ENCODE peak calls at places on chromosome 5, in six cellular contexts. One of them, this sample, is unnamed.

GRCh38 chr5:180090769-180091546 is 19.4 kb upstream of the RNF130 start:
- DNase-seq in neuronal stem cell: no peak
- DNase-seq in mesenchymal stem cell: peak; percentile 50
- DNase-seq in IMR-90: peak; percentile 14
- DNase-seq in H1: no peak
- DNase-seq in trophoblast cell: peak; percentile 16
- DNase-seq in this sample: peak; percentile 93

GRCh38 chr5:175624362-175624761 is 33.5 kb upstream of the HRH2 start:
- DNase-seq in neuronal stem cell: no peak
- DNase-seq in mesenchymal stem cell: no peak
- DNase-seq in IMR-90: no peak
- DNase-seq in H1: no peak
- DNase-seq in trophoblast cell: no peak
- DNase-seq in this sample: no peak

GRCh38 chr5:81506900-81507588 is 113.1 kb upstream of the ACOT12 start:
- DNase-seq in neuronal stem cell: peak; percentile 24
- DNase-seq in mesenchymal stem cell: peak; percentile 92
- DNase-seq in IMR-90: peak; percentile 93
- DNase-seq in H1: peak; percentile 9
- DNase-seq in trophoblast cell: peak; percentile 79
- DNase-seq in this sample: peak; percentile 81

GRCh38 chr5:72156921-72157320 is 49.6 kb downstream of the MAP1B start:
- DNase-seq in neuronal stem cell: no peak
- DNase-seq in mesenchymal stem cell: peak; percentile 92
- DNase-seq in IMR-90: peak; percentile 98
- DNase-seq in H1: no peak
- DNase-seq in trophoblast cell: no peak
- DNase-seq in this sample: no peak

GRCh38 chr5:35003018-35003957 is 44.5 kb downstream of the AGXT2 start:
- DNase-seq in neuronal stem cell: peak; percentile 65
- DNase-seq in mesenchymal stem cell: peak; percentile 67
- DNase-seq in IMR-90: peak; percentile 46
- DNase-seq in H1: no peak
- DNase-seq in trophoblast cell: peak; percentile 95
- DNase-seq in this sample: peak; percentile 72

GRCh38 chr5:35129921-35130485 is 82.3 kb upstream of the AGXT2 start:
- DNase-seq in neuronal stem cell: no peak
- DNase-seq in mesenchymal stem cell: peak; percentile 19
- DNase-seq in IMR-90: peak; percentile 65
- DNase-seq in H1: no peak
- DNase-seq in trophoblast cell: peak; percentile 64
- DNase-seq in this sample: no peak

GRCh38 chr5:169442354-169443248 is 141.0 kb upstream of the SPDL1 start:
- DNase-seq in neuronal stem cell: no peak
- DNase-seq in mesenchymal stem cell: peak; percentile 19
- DNase-seq in IMR-90: no peak
- DNase-seq in H1: no peak
- DNase-seq in trophoblast cell: no peak
- DNase-seq in this sample: no peak

GRCh38 chr5:146409081-146409671 is 38.0 kb upstream of the TCERG1 start:
- DNase-seq in neuronal stem cell: peak; percentile 9
- DNase-seq in mesenchymal stem cell: no peak
- DNase-seq in IMR-90: peak; percentile 26
- DNase-seq in H1: no peak
- DNase-seq in trophoblast cell: no peak
- DNase-seq in this sample: peak; percentile 18

GRCh38 chr5:84228266-84228665 is 156.4 kb downstream of the EDIL3 start:
- DNase-seq in neuronal stem cell: no peak
- DNase-seq in mesenchymal stem cell: peak; percentile 41
- DNase-seq in IMR-90: peak; percentile 9
- DNase-seq in H1: no peak
- DNase-seq in trophoblast cell: no peak
- DNase-seq in this sample: no peak

GRCh38 chr5:175254155-175254554 is 189.8 kb downstream of the DRD1 start:
- DNase-seq in neuronal stem cell: no peak
- DNase-seq in mesenchymal stem cell: no peak
- DNase-seq in IMR-90: peak; percentile 42
- DNase-seq in H1: no peak
- DNase-seq in trophoblast cell: no peak
- DNase-seq in this sample: no peak

GRCh38 chr5:22835630-22836029 is 17.5 kb downstream of the CDH12 start:
- DNase-seq in neuronal stem cell: peak; percentile 4
- DNase-seq in mesenchymal stem cell: no peak
- DNase-seq in IMR-90: no peak
- DNase-seq in H1: no peak
- DNase-seq in trophoblast cell: no peak
- DNase-seq in this sample: no peak

GRCh38 chr5:80967500-80968181 is 7.5 kb downstream of the RASGRF2 start:
- DNase-seq in neuronal stem cell: no peak
- DNase-seq in mesenchymal stem cell: peak; percentile 95
- DNase-seq in IMR-90: peak; percentile 93
- DNase-seq in H1: no peak
- DNase-seq in trophoblast cell: peak; percentile 48
- DNase-seq in this sample: no peak

GRCh38 chr5:135072357-135073247 is 38.6 kb upstream of the PITX1 start:
- DNase-seq in neuronal stem cell: no peak
- DNase-seq in mesenchymal stem cell: no peak
- DNase-seq in IMR-90: no peak
- DNase-seq in H1: peak; percentile 33
- DNase-seq in trophoblast cell: peak; percentile 93
- DNase-seq in this sample: peak; percentile 66

GRCh38 chr5:149561848-149562247 is 10.6 kb upstream of the CSNK1A1 start:
- DNase-seq in neuronal stem cell: no peak
- DNase-seq in mesenchymal stem cell: peak; percentile 97
- DNase-seq in IMR-90: peak; percentile 98
- DNase-seq in H1: no peak
- DNase-seq in trophoblast cell: peak; percentile 58
- DNase-seq in this sample: peak; percentile 94

GRCh38 chr5:159763564-159763963 is 152.7 kb upstream of the ADRA1B start:
- DNase-seq in neuronal stem cell: no peak
- DNase-seq in mesenchymal stem cell: no peak
- DNase-seq in IMR-90: no peak
- DNase-seq in H1: no peak
- DNase-seq in trophoblast cell: peak; percentile 42
- DNase-seq in this sample: no peak

GRCh38 chr5:89268460-89268859 is 385.5 kb upstream of the MEF2C start:
- DNase-seq in neuronal stem cell: no peak
- DNase-seq in mesenchymal stem cell: no peak
- DNase-seq in IMR-90: no peak
- DNase-seq in H1: no peak
- DNase-seq in trophoblast cell: no peak
- DNase-seq in this sample: no peak

GRCh38 chr5:158026248-158027031 is 167.5 kb upstream of the CLINT1 start:
- DNase-seq in neuronal stem cell: no peak
- DNase-seq in mesenchymal stem cell: no peak
- DNase-seq in IMR-90: no peak
- DNase-seq in H1: no peak
- DNase-seq in trophoblast cell: no peak
- DNase-seq in this sample: no peak

GRCh38 chr5:77032635-77033034 is 2.4 kb downstream of the AGGF1 start:
- DNase-seq in neuronal stem cell: no peak
- DNase-seq in mesenchymal stem cell: no peak
- DNase-seq in IMR-90: no peak
- DNase-seq in H1: no peak
- DNase-seq in trophoblast cell: peak; percentile 4
- DNase-seq in this sample: no peak

GRCh38 chr5:65027149-65027548 is 258.4 kb downstream of the CWC27 start:
- DNase-seq in neuronal stem cell: no peak
- DNase-seq in mesenchymal stem cell: no peak
- DNase-seq in IMR-90: no peak
- DNase-seq in H1: no peak
- DNase-seq in trophoblast cell: no peak
- DNase-seq in this sample: no peak

GRCh38 chr5:90264930-90265857 is 144.4 kb downstream of the CETN3 start:
- DNase-seq in neuronal stem cell: peak; percentile 49
- DNase-seq in mesenchymal stem cell: peak; percentile 72
- DNase-seq in IMR-90: peak; percentile 61
- DNase-seq in H1: peak; percentile 25
- DNase-seq in trophoblast cell: peak; percentile 81
- DNase-seq in this sample: peak; percentile 69

GRCh38 chr5:128536229-128536860 is 1.7 kb downstream of the FBN2 start:
- DNase-seq in neuronal stem cell: peak; percentile 52
- DNase-seq in mesenchymal stem cell: peak; percentile 37
- DNase-seq in IMR-90: peak; percentile 17
- DNase-seq in H1: no peak
- DNase-seq in trophoblast cell: peak; percentile 36
- DNase-seq in this sample: peak; percentile 77

GRCh38 chr5:128534729-128535128 is 3.3 kb downstream of the FBN2 start:
- DNase-seq in neuronal stem cell: peak; percentile 15
- DNase-seq in mesenchymal stem cell: peak; percentile 26
- DNase-seq in IMR-90: peak; percentile 36
- DNase-seq in H1: no peak
- DNase-seq in trophoblast cell: peak; percentile 92
- DNase-seq in this sample: peak; percentile 69

GRCh38 chr5:128537306-128537998 is 593 bp downstream of the FBN2 start:
- DNase-seq in neuronal stem cell: peak; percentile 56
- DNase-seq in mesenchymal stem cell: peak; percentile 74
- DNase-seq in IMR-90: peak; percentile 55
- DNase-seq in H1: no peak
- DNase-seq in trophoblast cell: peak; percentile 63
- DNase-seq in this sample: peak; percentile 67

GRCh38 chr5:128536861-128537305 is 1.2 kb downstream of the FBN2 start:
- DNase-seq in neuronal stem cell: peak; percentile 32
- DNase-seq in mesenchymal stem cell: peak; percentile 39
- DNase-seq in IMR-90: peak; percentile 30
- DNase-seq in H1: no peak
- DNase-seq in trophoblast cell: peak; percentile 47
- DNase-seq in this sample: peak; percentile 85

DNA sequence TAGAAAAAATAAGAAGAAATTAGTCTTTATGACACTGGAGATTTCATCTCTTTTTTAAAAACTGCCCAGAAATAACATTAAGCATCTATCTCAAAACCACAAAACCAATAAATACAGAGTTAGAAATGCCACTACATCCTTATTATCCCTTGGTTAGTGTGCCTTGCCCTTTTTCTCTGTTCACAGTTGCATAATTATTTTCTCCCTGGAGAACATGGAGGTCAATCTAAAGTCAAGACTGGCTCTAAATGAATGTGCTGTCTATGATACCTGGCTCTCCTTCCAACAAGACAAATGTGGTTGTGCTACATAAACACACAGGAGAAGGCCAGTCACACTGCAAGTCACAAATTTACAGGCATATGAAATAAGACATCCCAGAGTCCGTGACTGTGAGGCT is 2.8 kb downstream of the FBN2 start:
- DNase-seq in neuronal stem cell: no peak
- DNase-seq in mesenchymal stem cell: no peak
- DNase-seq in IMR-90: no peak
- DNase-seq in H1: no peak
- DNase-seq in trophoblast cell: no peak
- DNase-seq in this sample: no peak
- H3K4me3 ChIP-seq in neuronal stem cell: peak overlapping the region; percentile 83
- H3K4me3 ChIP-seq in mesenchymal stem cell: no peak overlapping the region
- H3K4me3 ChIP-seq in IMR-90: peak overlapping the region; percentile 22
- H3K4me3 ChIP-seq in H1: no peak overlapping the region
- H3K4me3 ChIP-seq in trophoblast cell: no peak overlapping the region
- H3K4me3 ChIP-seq in this sample: no peak overlapping the region

DNA sequence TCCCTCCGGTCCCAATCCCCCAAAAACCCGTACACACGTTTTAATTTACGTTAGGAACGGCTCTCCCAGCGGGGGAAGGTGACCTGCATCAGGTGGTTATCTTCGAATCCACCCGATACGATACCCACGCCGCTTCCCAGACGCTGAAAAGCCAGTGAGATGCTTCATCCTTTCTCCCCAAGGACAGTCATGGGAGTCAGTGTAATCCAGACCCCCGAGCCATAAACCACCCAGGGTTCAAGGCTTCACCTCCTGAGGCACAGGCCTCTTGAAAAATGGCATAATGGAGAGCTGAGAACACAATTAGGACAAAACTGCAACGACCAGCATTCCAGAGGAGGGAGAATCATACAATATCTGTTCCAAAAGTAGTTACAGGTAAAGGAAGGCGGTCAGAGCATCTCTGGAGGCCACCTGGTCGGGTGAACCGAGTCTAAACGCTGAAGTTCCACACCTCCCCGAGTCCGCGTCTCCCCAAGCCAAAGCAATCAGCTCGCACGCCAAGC is 841 bp downstream of the FAM169A start:
- DNase-seq in neuronal stem cell: no peak
- DNase-seq in mesenchymal stem cell: no peak
- DNase-seq in IMR-90: no peak
- DNase-seq in H1: no peak
- DNase-seq in trophoblast cell: peak; percentile 23
- DNase-seq in this sample: no peak
- H2AK5ac ChIP-seq in neuronal stem cell: peak overlapping the region; percentile 77
- H2AK5ac ChIP-seq in mesenchymal stem cell: no peak overlapping the region
- H2AK5ac ChIP-seq in IMR-90: no peak overlapping the region
- H2AK5ac ChIP-seq in H1: peak overlapping the region; percentile 65
- H2AK5ac ChIP-seq in trophoblast cell: peak overlapping the region; percentile 66
- H2AK5ac ChIP-seq in this sample: peak overlapping the region; percentile 47

GRCh38 chr5:139692605-139693340 is 44.6 kb downstream of the CXXC5 start:
- DNase-seq in neuronal stem cell: peak; percentile 67
- DNase-seq in mesenchymal stem cell: peak; percentile 52
- DNase-seq in IMR-90: no peak
- DNase-seq in H1: no peak
- DNase-seq in trophoblast cell: no peak
- DNase-seq in this sample: peak; percentile 71
- H3K4me3 ChIP-seq in neuronal stem cell: no peak overlapping the region
- H3K4me3 ChIP-seq in mesenchymal stem cell: no peak overlapping the region
- H3K4me3 ChIP-seq in IMR-90: no peak overlapping the region
- H3K4me3 ChIP-seq in H1: no peak overlapping the region
- H3K4me3 ChIP-seq in trophoblast cell: no peak overlapping the region
- H3K4me3 ChIP-seq in this sample: no peak overlapping the region

GRCh38 chr5:93304851-93305250 is 276.2 kb downstream of the NR2F1-AS1 start:
- DNase-seq in neuronal stem cell: no peak
- DNase-seq in mesenchymal stem cell: no peak
- DNase-seq in IMR-90: no peak
- DNase-seq in H1: no peak
- DNase-seq in trophoblast cell: no peak
- DNase-seq in this sample: no peak

GRCh38 chr5:93303291-93303691 is 277.7 kb downstream of the NR2F1-AS1 start:
- DNase-seq in neuronal stem cell: no peak
- DNase-seq in mesenchymal stem cell: no peak
- DNase-seq in IMR-90: no peak
- DNase-seq in H1: no peak
- DNase-seq in trophoblast cell: peak; percentile 6
- DNase-seq in this sample: no peak

GRCh38 chr5:93300945-93301344 is 280.1 kb downstream of the NR2F1-AS1 start:
- DNase-seq in neuronal stem cell: no peak
- DNase-seq in mesenchymal stem cell: no peak
- DNase-seq in IMR-90: no peak
- DNase-seq in H1: no peak
- DNase-seq in trophoblast cell: no peak
- DNase-seq in this sample: no peak

GRCh38 chr5:93304391-93304790 is 276.6 kb downstream of the NR2F1-AS1 start:
- DNase-seq in neuronal stem cell: peak; percentile 31
- DNase-seq in mesenchymal stem cell: no peak
- DNase-seq in IMR-90: no peak
- DNase-seq in H1: no peak
- DNase-seq in trophoblast cell: no peak
- DNase-seq in this sample: no peak

DNA sequence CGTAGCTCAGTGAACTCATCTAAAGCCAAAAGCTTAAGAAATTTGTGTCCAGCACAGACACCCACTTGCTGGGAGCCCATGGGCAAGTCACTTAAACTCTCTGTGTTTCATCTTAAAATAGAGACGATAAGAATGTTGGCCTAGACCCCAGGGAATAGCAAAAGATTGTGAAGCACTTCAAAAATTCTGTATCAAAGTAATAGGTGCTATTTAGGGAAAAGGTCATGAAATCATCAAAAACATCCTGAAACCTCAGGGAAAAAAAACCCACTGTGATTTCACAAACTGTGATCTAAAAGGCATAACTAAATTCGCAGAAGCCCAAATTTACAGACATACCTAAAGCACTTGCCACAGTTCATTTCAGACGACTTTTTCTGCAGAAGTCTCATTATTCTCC is 278.3 kb downstream of the NR2F1-AS1 start:
- DNase-seq in neuronal stem cell: no peak
- DNase-seq in mesenchymal stem cell: no peak
- DNase-seq in IMR-90: no peak
- DNase-seq in H1: no peak
- DNase-seq in trophoblast cell: no peak
- DNase-seq in this sample: no peak
- H2AK5ac ChIP-seq in neuronal stem cell: no peak overlapping the region
- H2AK5ac ChIP-seq in mesenchymal stem cell: no peak overlapping the region
- H2AK5ac ChIP-seq in IMR-90: no peak overlapping the region
- H2AK5ac ChIP-seq in H1: no peak overlapping the region
- H2AK5ac ChIP-seq in trophoblast cell: no peak overlapping the region
- H2AK5ac ChIP-seq in this sample: no peak overlapping the region

This sample was measured in mesendoderm.